ENCODE peak calls at places on chromosomes 5 and 9, in seven cellular contexts. D, O, E, T, I, L and B are unnamed samples. For H3K79me1, the result is how much of the 10 kb centered on the place peaks cover.

GRCh38 chr5:93572773-93573626 is 8.0 kb downstream of the NR2F1-AS1 start:
- DNase-seq in I (no peak), E (peak), T (no peak), D (peak), O (no peak), L (no peak), B (peak)

GRCh38 chr9:69469136-69469535 is 144.1 kb downstream of the ENTREP1 start:
- DNase-seq in D (no peak), O (no peak), I (no peak), L (peak), E (no peak), T (no peak), B (no peak)

GRCh38 chr5:57504357-57504756 is 21.7 kb upstream of the ACTBL2 start:
- DNase-seq in E (peak), I (no peak), O (no peak), T (no peak), L (peak), D (no peak), B (no peak)

GRCh38 chr9:18438300-18438925 is 35.5 kb upstream of the ADAMTSL1 start:
- DNase-seq in E (peak), D (peak), I (peak), O (no peak), L (peak), T (no peak), B (peak)

GRCh38 chr5:134371834-134372340 is 518 bp downstream of the UBE2B start:
- DNase-seq in T (peak), D (peak), I (peak), E (peak), O (peak), L (peak), B (peak)

GRCh38 chr5:109394806-109395205 is 15.0 kb downstream of the PJA2 start:
- DNase-seq in O (no peak), E (no peak), I (no peak), D (no peak), L (no peak), T (no peak), B (no peak)

GRCh38 chr5:13218518-13218917 is 726.0 kb downstream of the DNAH5 start:
- DNase-seq in I (peak), D (peak), T (no peak), L (no peak), E (no peak), O (no peak), B (peak)

GRCh38 chr9:4923580-4924544 is 61.2 kb upstream of the JAK2 start:
- DNase-seq in T (no peak), O (no peak), E (peak), I (no peak), D (no peak), L (peak), B (peak)

GRCh38 chr9:98263482-98264357 is 8.3 kb upstream of the TBC1D2 start:
- DNase-seq in I (no peak), E (peak), D (peak), T (peak), O (peak), L (peak), B (peak)

GRCh38 chr5:145495171-145495570 is 340.0 kb downstream of the PRELID2 start:
- DNase-seq in T (no peak), E (no peak), L (no peak), I (no peak), D (no peak), O (no peak), B (no peak)

GRCh38 chr5:10222326-10222725 is 27.4 kb downstream of the ATPSCKMT start:
- DNase-seq in O (no peak), D (no peak), T (no peak), I (no peak), E (no peak), L (peak), B (no peak)

GRCh38 chr5:179264053-179264540 is 81.2 kb downstream of the ADAMTS2 start:
- DNase-seq in E (no peak), O (no peak), L (no peak), I (no peak), T (no peak), D (peak), B (no peak)

GRCh38 chr5:14958196-14958595 is 86.6 kb upstream of the ANKH start:
- DNase-seq in D (no peak), T (no peak), O (no peak), L (peak), I (no peak), E (no peak), B (no peak)

GRCh38 chr9:135214054-135214640 is 126.7 kb downstream of the OLFM1 start:
- DNase-seq in E (no peak), L (no peak), O (no peak), T (no peak), I (no peak), D (no peak), B (no peak)

GRCh38 chr9:13993482-13994267 is 320.3 kb downstream of the NFIB start:
- DNase-seq in D (no peak), T (no peak), E (no peak), L (no peak), O (no peak), I (no peak), B (no peak)

GRCh38 chr5:138453630-138454029 is 11.6 kb upstream of the EGR1 start:
- DNase-seq in T (no peak), E (no peak), D (no peak), O (no peak), L (no peak), I (no peak), B (no peak)

GRCh38 chr5:174176511-174176910 is 131.0 kb downstream of the NSG2 start:
- DNase-seq in E (no peak), O (no peak), L (no peak), T (no peak), D (peak), I (no peak), B (no peak)

GRCh38 chr9:87113892-87114291 is 166.6 kb upstream of the GAS1 start:
- DNase-seq in D (no peak), E (no peak), O (no peak), T (no peak), I (no peak), L (no peak), B (no peak)

GRCh38 chr9:83387401-83388185 is 150.6 kb downstream of the FRMD3 start:
- DNase-seq in T (no peak), E (no peak), D (no peak), O (no peak), L (no peak), I (no peak), B (no peak)

GRCh38 chr9:116791314-116791713 is 104.2 kb downstream of the TRIM32 start:
- DNase-seq in O (no peak), I (no peak), E (peak), L (peak), T (no peak), D (no peak), B (peak)

GRCh38 chr9:132877818-132878694 is at the start of gene AK8:
- DNase-seq in O (peak), T (peak), E (peak), I (no peak), L (peak), D (peak), B (peak)
- H3K9ac ChIP-seq in O (peak), T (peak), E (peak), I (peak), L (peak), D (no peak), B (peak)

DNA sequence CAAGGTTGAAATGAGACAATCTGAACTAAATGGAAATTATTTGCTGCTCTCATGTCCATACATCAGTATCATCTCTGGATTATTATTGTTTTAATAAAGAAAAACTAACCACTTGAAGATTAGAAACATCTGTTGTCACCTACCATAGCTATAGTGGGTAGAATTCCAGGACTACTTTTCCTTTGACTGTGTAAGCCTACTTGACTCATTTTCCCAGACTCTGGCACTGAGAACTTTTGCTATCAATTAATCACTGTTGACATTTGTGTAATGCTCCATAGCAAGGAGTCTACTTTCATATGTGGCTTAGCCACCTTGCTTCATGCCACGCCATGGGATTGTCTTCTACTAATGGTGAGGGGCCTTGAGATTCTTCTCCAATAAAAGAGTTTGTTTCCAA is 59.9 kb upstream of the ARRDC3 start:
- DNase-seq in O (no peak), L (peak), D (no peak), T (peak), E (peak), I (no peak), B (no peak)
- H3K79me1 ChIP-seq in O (under half), L (under half), D (under half), T (under half), E (under half), I (under half), B (under half)

GRCh38 chr5:149988126-149988525 is 12.3 kb downstream of the TIGD6 start:
- DNase-seq in L (no peak), E (peak), D (no peak), I (no peak), T (peak), O (no peak), B (no peak)
- H2BK120ac ChIP-seq in L (no peak), E (no peak), D (no peak), I (no peak), T (no peak), O (no peak), B (no peak)

GRCh38 chr5:78907255-78907886 is 77.7 kb downstream of the ARSB start:
- DNase-seq in T (peak), I (no peak), E (peak), L (peak), O (no peak), D (no peak), B (peak)
- H3K9ac ChIP-seq in T (no peak), I (no peak), E (peak), L (peak), O (no peak), D (no peak), B (no peak)

DNA sequence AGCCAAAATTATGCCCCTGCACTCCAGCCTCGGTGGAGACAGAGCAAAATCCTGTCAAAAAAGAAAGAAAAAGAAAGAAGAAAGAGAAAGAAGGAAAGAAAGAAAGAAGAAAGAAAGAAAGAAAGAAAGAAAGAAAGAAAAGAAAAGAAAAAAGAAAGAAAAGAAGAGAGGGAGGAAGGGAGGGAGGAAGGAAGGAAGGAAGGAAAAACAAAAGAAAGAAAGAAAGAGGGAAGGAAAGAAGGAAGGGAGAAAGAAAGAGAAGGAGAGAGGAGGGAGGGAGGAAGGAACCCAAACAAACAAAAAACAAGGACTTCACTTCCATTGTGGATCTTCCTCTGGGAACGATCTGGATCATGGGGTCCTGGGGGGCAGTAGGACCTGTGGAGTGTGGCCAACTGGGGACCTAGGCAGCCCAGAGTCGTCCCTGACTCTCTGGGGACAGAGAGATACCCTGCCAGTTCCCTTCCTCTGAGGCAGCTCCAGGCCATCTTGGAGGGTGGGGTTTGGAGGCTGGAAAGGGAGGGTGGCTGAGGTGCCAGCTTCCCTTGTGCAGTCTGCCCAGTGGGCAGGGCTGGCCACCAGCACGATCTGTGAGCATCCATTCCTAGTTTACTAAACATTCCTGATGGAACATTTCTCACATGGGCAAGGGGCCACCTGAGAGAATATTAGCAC is 216.8 kb downstream of the PAX5 start:
- DNase-seq in L (no peak), T (no peak), D (no peak), I (no peak), O (no peak), E (no peak), B (no peak)
- H3K79me1 ChIP-seq in L (under half), T (under half), D (under half), I (under half), O (under half), E (under half), B (under half)

GRCh38 chr9:93910598-93910997 is 44.6 kb downstream of the BARX1 start:
- DNase-seq in E (no peak), I (no peak), T (no peak), L (no peak), D (peak), O (no peak), B (no peak)
- H2BK120ac ChIP-seq in E (no peak), I (no peak), T (no peak), L (no peak), D (no peak), O (peak), B (no peak)

DNA sequence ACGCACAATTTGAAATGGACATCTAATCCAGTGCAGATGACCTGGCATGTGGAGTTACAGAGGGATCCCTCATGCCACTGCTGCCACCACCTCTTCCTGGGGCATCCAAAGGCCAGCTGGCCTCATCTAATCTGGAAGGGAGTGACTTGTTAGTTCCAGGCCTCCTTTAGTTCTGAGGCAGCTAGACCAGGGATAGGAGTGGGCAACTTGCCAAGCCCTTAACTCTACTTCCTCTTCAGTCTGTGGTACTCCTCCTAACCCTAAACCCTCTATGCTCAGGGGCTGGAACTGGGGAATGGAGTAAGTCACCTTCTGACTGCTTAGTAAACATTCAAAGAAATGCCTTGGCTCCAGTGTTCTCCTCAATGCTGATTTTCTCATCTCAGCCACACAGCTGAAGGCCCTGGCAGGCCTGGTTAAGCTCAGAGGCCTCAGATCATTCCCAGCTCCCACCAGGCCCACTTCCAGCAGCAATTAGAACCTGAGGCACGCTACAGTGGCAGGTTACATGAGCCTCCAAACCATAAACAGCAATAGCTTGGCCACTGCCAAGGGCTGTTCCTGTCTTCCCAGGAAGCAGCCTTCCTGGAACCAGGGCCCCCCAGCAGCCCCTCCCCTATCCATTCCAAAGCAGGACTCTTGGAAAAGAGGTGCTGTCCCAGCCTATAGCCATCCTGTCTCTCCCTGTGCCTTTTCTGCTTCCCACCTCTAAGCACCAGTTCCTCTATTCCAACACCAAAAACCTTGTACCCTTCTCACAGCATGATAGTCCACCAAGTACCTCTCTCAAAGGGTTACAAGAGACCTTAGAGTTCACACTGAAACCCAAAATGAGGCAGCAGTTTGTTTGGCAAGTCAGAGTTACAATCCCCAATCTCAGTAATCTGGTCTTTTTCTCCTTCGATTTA is 2.0 kb downstream of the EIF4EBP3 start:
- DNase-seq in E (peak), L (peak), D (no peak), T (no peak), O (no peak), I (no peak), B (no peak)
- H3K9ac ChIP-seq in E (peak), L (no peak), D (no peak), T (no peak), O (no peak), I (no peak), B (peak)